ENCODE peak calls at places on chromosomes 7 and 10, in seven cellular contexts. One of them, this sample, is unnamed.

GRCh38 chr10:108801775-108802516 is 1121.4 kb downstream of the XPNPEP1 start:
- DNase-seq in kidney epithelial cell: peak
- DNase-seq in AG08395: peak
- DNase-seq in RPMI7951: peak
- DNase-seq in mesendoderm: no peak
- DNase-seq in osteocyte: no peak
- DNase-seq in mucosa of gallbladder: no peak
- DNase-seq in this sample: no peak

GRCh38 chr7:12968836-12969422 is 281.5 kb downstream of the ARL4A start:
- DNase-seq in mucosa of gallbladder: no peak
- DNase-seq in RPMI7951: no peak
- DNase-seq in AG08395: no peak
- DNase-seq in kidney epithelial cell: no peak
- DNase-seq in osteocyte: no peak
- DNase-seq in mesendoderm: no peak
- DNase-seq in this sample: no peak

GRCh38 chr7:154915600-154915999 is 87.3 kb downstream of the PAXIP1 start:
- DNase-seq in RPMI7951: no peak
- DNase-seq in mucosa of gallbladder: no peak
- DNase-seq in osteocyte: no peak
- DNase-seq in kidney epithelial cell: no peak
- DNase-seq in AG08395: no peak
- DNase-seq in mesendoderm: no peak
- DNase-seq in this sample: no peak

GRCh38 chr10:119658274-119658673 is 7.1 kb downstream of the BAG3 start:
- DNase-seq in RPMI7951: peak
- DNase-seq in osteocyte: peak
- DNase-seq in mesendoderm: peak
- DNase-seq in AG08395: peak
- DNase-seq in kidney epithelial cell: peak
- DNase-seq in mucosa of gallbladder: peak
- DNase-seq in this sample: peak

GRCh38 chr10:6173203-6173602 is 29.5 kb upstream of the PFKFB3 start:
- DNase-seq in mesendoderm: peak
- DNase-seq in osteocyte: no peak
- DNase-seq in kidney epithelial cell: no peak
- DNase-seq in RPMI7951: no peak
- DNase-seq in AG08395: no peak
- DNase-seq in mucosa of gallbladder: no peak
- DNase-seq in this sample: no peak

GRCh38 chr7:36661135-36661840 is 63.0 kb downstream of the AOAH start:
- DNase-seq in AG08395: peak
- DNase-seq in mesendoderm: peak
- DNase-seq in osteocyte: no peak
- DNase-seq in kidney epithelial cell: peak
- DNase-seq in RPMI7951: peak
- DNase-seq in mucosa of gallbladder: no peak
- DNase-seq in this sample: no peak

GRCh38 chr10:6759961-6760360 is 179.9 kb upstream of the PRKCQ start:
- DNase-seq in kidney epithelial cell: no peak
- DNase-seq in AG08395: no peak
- DNase-seq in RPMI7951: no peak
- DNase-seq in mucosa of gallbladder: no peak
- DNase-seq in osteocyte: no peak
- DNase-seq in mesendoderm: no peak
- DNase-seq in this sample: no peak

GRCh38 chr7:114777288-114777687 is 144.6 kb upstream of the MDFIC start:
- DNase-seq in RPMI7951: no peak
- DNase-seq in mucosa of gallbladder: no peak
- DNase-seq in kidney epithelial cell: no peak
- DNase-seq in AG08395: no peak
- DNase-seq in osteocyte: no peak
- DNase-seq in mesendoderm: no peak
- DNase-seq in this sample: no peak

GRCh38 chr10:30862486-30862885 is 169.2 kb downstream of the ZNF438 start:
- DNase-seq in AG08395: peak
- DNase-seq in osteocyte: no peak
- DNase-seq in kidney epithelial cell: no peak
- DNase-seq in RPMI7951: peak
- DNase-seq in mesendoderm: no peak
- DNase-seq in mucosa of gallbladder: no peak
- DNase-seq in this sample: no peak

GRCh38 chr7:20834656-20835055 is 48.0 kb upstream of the SP8 start:
- DNase-seq in RPMI7951: no peak
- DNase-seq in mucosa of gallbladder: no peak
- DNase-seq in mesendoderm: peak
- DNase-seq in osteocyte: no peak
- DNase-seq in kidney epithelial cell: no peak
- DNase-seq in AG08395: no peak
- DNase-seq in this sample: no peak

GRCh38 chr10:14017380-14017943 is 313.3 kb downstream of the FRMD4A start:
- DNase-seq in AG08395: no peak
- DNase-seq in kidney epithelial cell: no peak
- DNase-seq in mesendoderm: no peak
- DNase-seq in mucosa of gallbladder: no peak
- DNase-seq in osteocyte: no peak
- DNase-seq in RPMI7951: peak
- DNase-seq in this sample: no peak

GRCh38 chr7:43201912-43202311 is 89.5 kb downstream of the HECW1 start:
- DNase-seq in osteocyte: no peak
- DNase-seq in mesendoderm: no peak
- DNase-seq in RPMI7951: no peak
- DNase-seq in kidney epithelial cell: no peak
- DNase-seq in AG08395: no peak
- DNase-seq in mucosa of gallbladder: no peak
- DNase-seq in this sample: no peak

GRCh38 chr10:117619200-117619599 is 76.7 kb downstream of the EMX2 start:
- DNase-seq in RPMI7951: no peak
- DNase-seq in AG08395: no peak
- DNase-seq in mesendoderm: no peak
- DNase-seq in kidney epithelial cell: no peak
- DNase-seq in mucosa of gallbladder: no peak
- DNase-seq in osteocyte: peak
- DNase-seq in this sample: no peak

GRCh38 chr10:93816123-93816747 is 58.5 kb downstream of the LGI1 start:
- DNase-seq in kidney epithelial cell: peak
- DNase-seq in RPMI7951: peak
- DNase-seq in mesendoderm: peak
- DNase-seq in osteocyte: no peak
- DNase-seq in AG08395: peak
- DNase-seq in mucosa of gallbladder: peak
- DNase-seq in this sample: no peak

GRCh38 chr10:75395171-75395954 is 6.2 kb downstream of the ZNF503 start:
- DNase-seq in RPMI7951: no peak
- DNase-seq in mucosa of gallbladder: peak
- DNase-seq in AG08395: peak
- DNase-seq in mesendoderm: peak
- DNase-seq in kidney epithelial cell: no peak
- DNase-seq in osteocyte: peak
- DNase-seq in this sample: no peak